ENCODE peak calls at places on chromosomes 5 and 9, in four cellular contexts. One of them, this sample, is unnamed.

GRCh38 chr5:154396128-154396527 is 49.7 kb upstream of the SAP30L start:
- DNase-seq in lower lobe of right lung: no peak
- DNase-seq in cardiac muscle cell: no peak
- DNase-seq in small intestine: no peak
- DNase-seq in this sample: no peak

GRCh38 chr5:119362714-119363113 is 6.9 kb downstream of the TNFAIP8 start:
- DNase-seq in lower lobe of right lung: no peak
- DNase-seq in cardiac muscle cell: no peak
- DNase-seq in small intestine: no peak
- DNase-seq in this sample: no peak

GRCh38 chr9:75146229-75146628 is 57.9 kb downstream of the OSTF1 start:
- DNase-seq in lower lobe of right lung: no peak
- DNase-seq in cardiac muscle cell: peak; percentile 13
- DNase-seq in small intestine: no peak
- DNase-seq in this sample: no peak

GRCh38 chr5:56142620-56143431 is 90.3 kb downstream of the ANKRD55 start:
- DNase-seq in lower lobe of right lung: no peak
- DNase-seq in cardiac muscle cell: no peak
- DNase-seq in small intestine: no peak
- DNase-seq in this sample: no peak

GRCh38 chr5:179166886-179167841 is 107.0 kb downstream of the ZNF354C start:
- DNase-seq in lower lobe of right lung: peak; percentile 59
- DNase-seq in cardiac muscle cell: peak; percentile 84
- DNase-seq in small intestine: peak; percentile 15
- DNase-seq in this sample: peak; percentile 81

GRCh38 chr5:120546922-120547321 is 82.8 kb downstream of the PRR16 start:
- DNase-seq in lower lobe of right lung: no peak
- DNase-seq in cardiac muscle cell: no peak
- DNase-seq in small intestine: no peak
- DNase-seq in this sample: no peak

GRCh38 chr9:127916665-127917581 is at the start of gene ST6GALNAC4:
- DNase-seq in lower lobe of right lung: peak; percentile 96
- DNase-seq in cardiac muscle cell: peak; percentile 96
- DNase-seq in small intestine: peak; percentile 89
- DNase-seq in this sample: peak; percentile 98

GRCh38 chr9:63817622-63818518 is 1467.1 kb downstream of the FOXD4L5 start:
- DNase-seq in lower lobe of right lung: peak; percentile 82
- DNase-seq in cardiac muscle cell: peak; percentile 13
- DNase-seq in small intestine: peak; percentile 13
- DNase-seq in this sample: peak; percentile 34

GRCh38 chr5:10442581-10442980 is 902 bp downstream of the ROPN1L start:
- DNase-seq in lower lobe of right lung: no peak
- DNase-seq in cardiac muscle cell: no peak
- DNase-seq in small intestine: no peak
- DNase-seq in this sample: no peak

GRCh38 chr9:2479056-2479565 is 142.5 kb upstream of the VLDLR start:
- DNase-seq in lower lobe of right lung: no peak
- DNase-seq in cardiac muscle cell: no peak
- DNase-seq in small intestine: no peak
- DNase-seq in this sample: no peak

GRCh38 chr9:105359899-105360298 is 87.9 kb upstream of the FSD1L start:
- DNase-seq in lower lobe of right lung: no peak
- DNase-seq in cardiac muscle cell: peak; percentile 48
- DNase-seq in small intestine: no peak
- DNase-seq in this sample: no peak

GRCh38 chr5:75059887-75060286 is 7.5 kb upstream of the GCNT4 start:
- DNase-seq in lower lobe of right lung: no peak
- DNase-seq in cardiac muscle cell: no peak
- DNase-seq in small intestine: no peak
- DNase-seq in this sample: no peak

GRCh38 chr5:149325166-149325735 is 20.0 kb upstream of the GRPEL2 start:
- DNase-seq in lower lobe of right lung: no peak
- DNase-seq in cardiac muscle cell: peak; percentile 63
- DNase-seq in small intestine: no peak
- DNase-seq in this sample: no peak

GRCh38 chr5:126003309-126003708 is 419.9 kb upstream of the GRAMD2B start:
- DNase-seq in lower lobe of right lung: no peak
- DNase-seq in cardiac muscle cell: peak; percentile 94
- DNase-seq in small intestine: no peak
- DNase-seq in this sample: peak; percentile 3

GRCh38 chr9:106915851-106916250 is 52.9 kb downstream of the ZNF462 start:
- DNase-seq in lower lobe of right lung: no peak
- DNase-seq in cardiac muscle cell: no peak
- DNase-seq in small intestine: no peak
- DNase-seq in this sample: no peak

GRCh38 chr5:152642406-152642805 is 237.3 kb upstream of the NMUR2 start:
- DNase-seq in lower lobe of right lung: no peak
- DNase-seq in cardiac muscle cell: no peak
- DNase-seq in small intestine: no peak
- DNase-seq in this sample: no peak

GRCh38 chr5:169805527-169805934 is 168.5 kb downstream of the DOCK2 start:
- DNase-seq in lower lobe of right lung: no peak
- DNase-seq in cardiac muscle cell: peak; percentile 61
- DNase-seq in small intestine: no peak
- DNase-seq in this sample: peak; percentile 30

GRCh38 chr5:1005362-1005851 is 3.2 kb upstream of the NKD2 start:
- DNase-seq in lower lobe of right lung: no peak
- DNase-seq in cardiac muscle cell: no peak
- DNase-seq in small intestine: no peak
- DNase-seq in this sample: no peak

GRCh38 chr9:77806697-77807096 is 158.6 kb upstream of the GNA14 start:
- DNase-seq in lower lobe of right lung: no peak
- DNase-seq in cardiac muscle cell: no peak
- DNase-seq in small intestine: no peak
- DNase-seq in this sample: no peak

GRCh38 chr5:40198736-40199135 is 481.0 kb upstream of the PTGER4 start:
- DNase-seq in lower lobe of right lung: no peak
- DNase-seq in cardiac muscle cell: peak; percentile 8
- DNase-seq in small intestine: no peak
- DNase-seq in this sample: no peak

GRCh38 chr5:133664422-133664821 is 52.1 kb upstream of the FSTL4 start:
- DNase-seq in lower lobe of right lung: no peak
- DNase-seq in cardiac muscle cell: no peak
- DNase-seq in small intestine: no peak
- DNase-seq in this sample: no peak

GRCh38 chr9:68562456-68562855 is 21.8 kb upstream of the TMEM252 start:
- DNase-seq in lower lobe of right lung: no peak
- DNase-seq in cardiac muscle cell: no peak
- DNase-seq in small intestine: no peak
- DNase-seq in this sample: no peak

GRCh38 chr9:129236441-129237145 is 58.5 kb upstream of the IER5L start:
- DNase-seq in lower lobe of right lung: peak; percentile 21
- DNase-seq in cardiac muscle cell: no peak
- DNase-seq in small intestine: no peak
- DNase-seq in this sample: no peak

GRCh38 chr5:76771705-76772405 is 47.0 kb upstream of the F2RL1 start:
- DNase-seq in lower lobe of right lung: no peak
- DNase-seq in cardiac muscle cell: peak; percentile 67
- DNase-seq in small intestine: no peak
- DNase-seq in this sample: no peak

GRCh38 chr5:60604771-60605170 is 95.2 kb downstream of the DEPDC1B start:
- DNase-seq in lower lobe of right lung: no peak
- DNase-seq in cardiac muscle cell: peak; percentile 44
- DNase-seq in small intestine: no peak
- DNase-seq in this sample: no peak

GRCh38 chr5:140109818-140110733 is 3.8 kb upstream of the PURA start:
- DNase-seq in lower lobe of right lung: no peak
- DNase-seq in cardiac muscle cell: no peak
- DNase-seq in small intestine: no peak
- DNase-seq in this sample: no peak

GRCh38 chr5:110702704-110703103 is 23.8 kb downstream of the TMEM232 start:
- DNase-seq in lower lobe of right lung: no peak
- DNase-seq in cardiac muscle cell: no peak
- DNase-seq in small intestine: no peak
- DNase-seq in this sample: no peak

GRCh38 chr5:110705349-110705748 is 21.1 kb downstream of the TMEM232 start:
- DNase-seq in lower lobe of right lung: no peak
- DNase-seq in cardiac muscle cell: no peak
- DNase-seq in small intestine: no peak
- DNase-seq in this sample: no peak

GRCh38 chr5:110703481-110703880 is 23.0 kb downstream of the TMEM232 start:
- DNase-seq in lower lobe of right lung: no peak
- DNase-seq in cardiac muscle cell: no peak
- DNase-seq in small intestine: no peak
- DNase-seq in this sample: no peak

DNA sequence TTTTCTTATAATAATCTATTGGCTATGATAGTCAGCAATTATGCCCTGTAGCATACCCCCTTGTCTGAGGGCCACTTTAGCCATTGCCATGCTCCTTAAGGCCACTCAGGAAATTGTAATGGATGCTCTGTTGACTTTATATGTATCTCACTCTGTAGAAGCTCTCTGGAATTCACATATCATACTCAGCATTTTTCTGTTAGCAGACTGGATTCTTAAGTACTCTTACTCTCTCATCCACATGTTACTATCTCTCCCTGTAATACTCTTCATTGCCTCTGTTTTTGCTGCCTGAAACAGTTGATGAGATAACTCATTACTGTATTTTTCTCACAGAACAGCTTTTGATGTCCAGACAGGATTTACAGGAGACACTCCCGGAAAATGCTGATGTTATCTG is 24.2 kb downstream of the TMEM232 start:
- DNase-seq in lower lobe of right lung: no peak
- DNase-seq in cardiac muscle cell: no peak
- DNase-seq in small intestine: no peak
- DNase-seq in this sample: no peak
- H3K4me1 ChIP-seq in lower lobe of right lung: no peaks in the 10 kb centered on the region
- H3K4me1 ChIP-seq in cardiac muscle cell: no peaks in the 10 kb centered on the region
- H3K4me1 ChIP-seq in small intestine: no peaks in the 10 kb centered on the region
- H3K4me1 ChIP-seq in this sample: no peaks in the 10 kb centered on the region

GRCh38 chr9:92610470-92611420 is 59.2 kb downstream of the IPPK start:
- DNase-seq in lower lobe of right lung: no peak
- DNase-seq in cardiac muscle cell: peak; percentile 67
- DNase-seq in small intestine: no peak
- DNase-seq in this sample: no peak

GRCh38 chr9:92611621-92612275 is 58.2 kb downstream of the IPPK start:
- DNase-seq in lower lobe of right lung: no peak
- DNase-seq in cardiac muscle cell: no peak
- DNase-seq in small intestine: no peak
- DNase-seq in this sample: no peak

GRCh38 chr9:92613268-92614122 is 56.4 kb downstream of the IPPK start:
- DNase-seq in lower lobe of right lung: no peak
- DNase-seq in cardiac muscle cell: no peak
- DNase-seq in small intestine: no peak
- DNase-seq in this sample: no peak

GRCh38 chr9:92612816-92613215 is 57.1 kb downstream of the IPPK start:
- DNase-seq in lower lobe of right lung: no peak
- DNase-seq in cardiac muscle cell: no peak
- DNase-seq in small intestine: no peak
- DNase-seq in this sample: no peak

GRCh38 chr9:92612292-92612691 is 57.6 kb downstream of the IPPK start:
- DNase-seq in lower lobe of right lung: no peak
- DNase-seq in cardiac muscle cell: no peak
- DNase-seq in small intestine: no peak
- DNase-seq in this sample: no peak
- H3K4me1 ChIP-seq in lower lobe of right lung: peaks cover 13% of the 10 kb centered on the region
- H3K4me1 ChIP-seq in cardiac muscle cell: no peaks in the 10 kb centered on the region
- H3K4me1 ChIP-seq in small intestine: no peaks in the 10 kb centered on the region
- H3K4me1 ChIP-seq in this sample: peaks cover 17% of the 10 kb centered on the region

GRCh38 chr9:97293207-97293721 is 14.2 kb upstream of the CCDC180 start:
- DNase-seq in lower lobe of right lung: no peak
- DNase-seq in cardiac muscle cell: peak; percentile 69
- DNase-seq in small intestine: no peak
- DNase-seq in this sample: no peak
- H3K4me1 ChIP-seq in lower lobe of right lung: peaks cover 21% of the 10 kb centered on the region
- H3K4me1 ChIP-seq in cardiac muscle cell: no peaks in the 10 kb centered on the region
- H3K4me1 ChIP-seq in small intestine: peaks cover 2% of the 10 kb centered on the region
- H3K4me1 ChIP-seq in this sample: no peaks in the 10 kb centered on the region

GRCh38 chr9:132367613-132368305 is 13.0 kb upstream of the SETX start:
- DNase-seq in lower lobe of right lung: no peak
- DNase-seq in cardiac muscle cell: no peak
- DNase-seq in small intestine: no peak
- DNase-seq in this sample: no peak
- H3K4me1 ChIP-seq in lower lobe of right lung: peaks cover 15% of the 10 kb centered on the region
- H3K4me1 ChIP-seq in cardiac muscle cell: no peaks in the 10 kb centered on the region
- H3K4me1 ChIP-seq in small intestine: no peaks in the 10 kb centered on the region
- H3K4me1 ChIP-seq in this sample: no peaks in the 10 kb centered on the region

GRCh38 chr5:117424559-117424958 is 849.9 kb upstream of the SEMA6A start:
- DNase-seq in lower lobe of right lung: no peak
- DNase-seq in cardiac muscle cell: no peak
- DNase-seq in small intestine: no peak
- DNase-seq in this sample: no peak
- H3K4me1 ChIP-seq in lower lobe of right lung: no peaks in the 10 kb centered on the region
- H3K4me1 ChIP-seq in cardiac muscle cell: no peaks in the 10 kb centered on the region
- H3K4me1 ChIP-seq in small intestine: no peaks in the 10 kb centered on the region
- H3K4me1 ChIP-seq in this sample: peaks cover 3% of the 10 kb centered on the region

GRCh38 chr9:81472701-81473100 is 216.6 kb downstream of the TLE1 start:
- DNase-seq in lower lobe of right lung: no peak
- DNase-seq in cardiac muscle cell: no peak
- DNase-seq in small intestine: no peak
- DNase-seq in this sample: no peak
- H3K4me1 ChIP-seq in lower lobe of right lung: no peaks in the 10 kb centered on the region
- H3K4me1 ChIP-seq in cardiac muscle cell: no peaks in the 10 kb centered on the region
- H3K4me1 ChIP-seq in small intestine: no peaks in the 10 kb centered on the region
- H3K4me1 ChIP-seq in this sample: no peaks in the 10 kb centered on the region